ENCODE peak calls at places on chromosomes 5 and 9, in seven cellular contexts. One of them, this sample, is unnamed. For H3K4me1, the result is how much of the 10 kb centered on the place peaks cover.

GRCh38 chr5:18305288-18305899 is 671.1 kb downstream of the TAF11L14 start:
- DNase-seq in prostate gland: no peak
- DNase-seq in psoas muscle: no peak
- DNase-seq in tibial artery: no peak
- DNase-seq in A673: peak
- DNase-seq in ovary: no peak
- DNase-seq in body of pancreas: no peak
- DNase-seq in this sample: no peak

GRCh38 chr9:70587143-70587710 is 172.8 kb upstream of the KLF9 start:
- DNase-seq in A673: no peak
- DNase-seq in tibial artery: peak
- DNase-seq in prostate gland: no peak
- DNase-seq in ovary: no peak
- DNase-seq in body of pancreas: no peak
- DNase-seq in psoas muscle: no peak
- DNase-seq in this sample: no peak

GRCh38 chr5:147509041-147509709 is 693 bp downstream of the DPYSL3 start:
- DNase-seq in psoas muscle: peak
- DNase-seq in prostate gland: no peak
- DNase-seq in A673: no peak
- DNase-seq in tibial artery: peak
- DNase-seq in ovary: peak
- DNase-seq in body of pancreas: no peak
- DNase-seq in this sample: peak

GRCh38 chr5:94776167-94776566 is 157.7 kb downstream of the SLF1 start:
- DNase-seq in A673: peak
- DNase-seq in psoas muscle: no peak
- DNase-seq in tibial artery: no peak
- DNase-seq in body of pancreas: no peak
- DNase-seq in prostate gland: no peak
- DNase-seq in ovary: no peak
- DNase-seq in this sample: no peak

GRCh38 chr5:119274024-119274766 is 81.6 kb upstream of the TNFAIP8 start:
- DNase-seq in prostate gland: no peak
- DNase-seq in psoas muscle: no peak
- DNase-seq in tibial artery: no peak
- DNase-seq in A673: no peak
- DNase-seq in ovary: no peak
- DNase-seq in body of pancreas: peak
- DNase-seq in this sample: no peak

GRCh38 chr5:171387255-171387969 is at the start of gene NPM1:
- DNase-seq in psoas muscle: peak
- DNase-seq in ovary: peak
- DNase-seq in body of pancreas: peak
- DNase-seq in A673: peak
- DNase-seq in prostate gland: peak
- DNase-seq in tibial artery: peak
- DNase-seq in this sample: peak

GRCh38 chr9:135602789-135603481 is 36.4 kb downstream of the GLT6D1 start:
- DNase-seq in body of pancreas: peak
- DNase-seq in prostate gland: no peak
- DNase-seq in A673: peak
- DNase-seq in psoas muscle: peak
- DNase-seq in ovary: no peak
- DNase-seq in tibial artery: no peak
- DNase-seq in this sample: peak

GRCh38 chr9:114156311-114156657 is 947 bp downstream of the COL27A1 start:
- DNase-seq in body of pancreas: peak
- DNase-seq in prostate gland: no peak
- DNase-seq in psoas muscle: no peak
- DNase-seq in ovary: no peak
- DNase-seq in A673: no peak
- DNase-seq in tibial artery: peak
- DNase-seq in this sample: no peak

GRCh38 chr9:131972889-131973288 is 106.8 kb downstream of the MED27 start:
- DNase-seq in body of pancreas: no peak
- DNase-seq in A673: no peak
- DNase-seq in ovary: no peak
- DNase-seq in psoas muscle: no peak
- DNase-seq in prostate gland: no peak
- DNase-seq in tibial artery: no peak
- DNase-seq in this sample: no peak

GRCh38 chr5:93581738-93582414 is 857 bp upstream of the NR2F1-AS1 start:
- DNase-seq in ovary: no peak
- DNase-seq in tibial artery: no peak
- DNase-seq in psoas muscle: no peak
- DNase-seq in A673: peak
- DNase-seq in body of pancreas: no peak
- DNase-seq in prostate gland: no peak
- DNase-seq in this sample: no peak

GRCh38 chr9:129750010-129750409 is 2.8 kb downstream of the PTGES start:
- DNase-seq in A673: no peak
- DNase-seq in prostate gland: no peak
- DNase-seq in tibial artery: no peak
- DNase-seq in ovary: no peak
- DNase-seq in psoas muscle: no peak
- DNase-seq in body of pancreas: no peak
- DNase-seq in this sample: no peak

GRCh38 chr9:15231788-15232635 is 75.0 kb downstream of the TTC39B start:
- DNase-seq in ovary: no peak
- DNase-seq in A673: peak
- DNase-seq in tibial artery: no peak
- DNase-seq in body of pancreas: no peak
- DNase-seq in psoas muscle: no peak
- DNase-seq in prostate gland: no peak
- DNase-seq in this sample: no peak

GRCh38 chr5:57416246-57416996 is 66.2 kb downstream of the ACTBL2 start:
- DNase-seq in prostate gland: no peak
- DNase-seq in body of pancreas: no peak
- DNase-seq in psoas muscle: no peak
- DNase-seq in tibial artery: no peak
- DNase-seq in A673: peak
- DNase-seq in ovary: no peak
- DNase-seq in this sample: no peak

GRCh38 chr9:71909887-71910601 is 949 bp downstream of the ABHD17B start:
- DNase-seq in tibial artery: peak
- DNase-seq in A673: peak
- DNase-seq in prostate gland: peak
- DNase-seq in ovary: peak
- DNase-seq in psoas muscle: peak
- DNase-seq in body of pancreas: peak
- DNase-seq in this sample: peak

GRCh38 chr5:172312286-172312685 is 28.7 kb upstream of the UBTD2 start:
- DNase-seq in tibial artery: no peak
- DNase-seq in prostate gland: no peak
- DNase-seq in body of pancreas: no peak
- DNase-seq in psoas muscle: no peak
- DNase-seq in A673: no peak
- DNase-seq in ovary: no peak
- DNase-seq in this sample: no peak

GRCh38 chr9:111482656-111483418 is 1.3 kb downstream of the ECPAS start:
- DNase-seq in A673: peak
- DNase-seq in ovary: peak
- DNase-seq in body of pancreas: peak
- DNase-seq in psoas muscle: peak
- DNase-seq in tibial artery: peak
- DNase-seq in prostate gland: peak
- DNase-seq in this sample: peak

GRCh38 chr9:72041775-72042194 is 18.6 kb downstream of the C9orf57 start:
- DNase-seq in ovary: peak
- DNase-seq in tibial artery: peak
- DNase-seq in prostate gland: peak
- DNase-seq in psoas muscle: no peak
- DNase-seq in A673: peak
- DNase-seq in body of pancreas: peak
- DNase-seq in this sample: peak

GRCh38 chr5:41071975-41072374 is 833 bp upstream of the MROH2B start:
- DNase-seq in prostate gland: no peak
- DNase-seq in psoas muscle: no peak
- DNase-seq in ovary: no peak
- DNase-seq in body of pancreas: no peak
- DNase-seq in A673: no peak
- DNase-seq in tibial artery: no peak
- DNase-seq in this sample: no peak

GRCh38 chr9:79233542-79233941 is 338.2 kb upstream of the TLE4 start:
- DNase-seq in ovary: no peak
- DNase-seq in body of pancreas: peak
- DNase-seq in A673: peak
- DNase-seq in prostate gland: peak
- DNase-seq in psoas muscle: no peak
- DNase-seq in tibial artery: no peak
- DNase-seq in this sample: no peak
- TF ChIP-seq CTCF in ovary: no peak
- TF ChIP-seq CTCF in body of pancreas: no peak
- TF ChIP-seq CTCF in A673: peak
- TF ChIP-seq CTCF in prostate gland: no peak
- TF ChIP-seq CTCF in psoas muscle: peak
- TF ChIP-seq CTCF in tibial artery: no peak
- TF ChIP-seq CTCF in this sample: peak

GRCh38 chr5:149383399-149383798 is 4.3 kb upstream of the IL17B start:
- DNase-seq in tibial artery: peak
- DNase-seq in A673: no peak
- DNase-seq in ovary: peak
- DNase-seq in psoas muscle: no peak
- DNase-seq in prostate gland: no peak
- DNase-seq in body of pancreas: no peak
- DNase-seq in this sample: peak
- H3K4me1 ChIP-seq in tibial artery: under half
- H3K4me1 ChIP-seq in A673: under half
- H3K4me1 ChIP-seq in ovary: under half
- H3K4me1 ChIP-seq in psoas muscle: under half
- H3K4me1 ChIP-seq in prostate gland: under half
- H3K4me1 ChIP-seq in body of pancreas: under half
- H3K4me1 ChIP-seq in this sample: half or more

DNA sequence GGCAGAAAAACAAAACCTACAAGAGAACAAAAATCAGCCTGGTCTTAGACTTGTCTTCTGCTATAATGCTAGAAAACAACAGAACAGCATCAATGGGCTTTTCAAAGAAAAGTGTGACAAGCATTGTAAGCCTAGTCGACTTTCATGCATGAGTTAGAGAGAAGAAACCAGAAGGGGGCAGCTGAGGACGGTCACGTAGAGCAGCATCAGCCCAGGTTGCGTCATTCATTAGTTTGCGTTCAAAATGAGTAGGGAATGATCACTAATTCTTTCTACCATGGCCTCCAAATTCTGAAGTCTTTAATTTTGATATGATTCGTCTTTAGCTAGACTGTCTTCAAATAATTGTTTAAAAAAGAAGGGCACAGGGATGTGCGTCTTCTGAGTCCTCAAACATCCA is 4.7 kb upstream of the ISCA1 start:
- DNase-seq in tibial artery: no peak
- DNase-seq in body of pancreas: no peak
- DNase-seq in A673: peak
- DNase-seq in psoas muscle: no peak
- DNase-seq in ovary: no peak
- DNase-seq in prostate gland: no peak
- DNase-seq in this sample: no peak
- TF ChIP-seq CTCF in tibial artery: no peak
- TF ChIP-seq CTCF in body of pancreas: no peak
- TF ChIP-seq CTCF in A673: peak
- TF ChIP-seq CTCF in psoas muscle: no peak
- TF ChIP-seq CTCF in ovary: no peak
- TF ChIP-seq CTCF in prostate gland: no peak
- TF ChIP-seq CTCF in this sample: peak

DNA sequence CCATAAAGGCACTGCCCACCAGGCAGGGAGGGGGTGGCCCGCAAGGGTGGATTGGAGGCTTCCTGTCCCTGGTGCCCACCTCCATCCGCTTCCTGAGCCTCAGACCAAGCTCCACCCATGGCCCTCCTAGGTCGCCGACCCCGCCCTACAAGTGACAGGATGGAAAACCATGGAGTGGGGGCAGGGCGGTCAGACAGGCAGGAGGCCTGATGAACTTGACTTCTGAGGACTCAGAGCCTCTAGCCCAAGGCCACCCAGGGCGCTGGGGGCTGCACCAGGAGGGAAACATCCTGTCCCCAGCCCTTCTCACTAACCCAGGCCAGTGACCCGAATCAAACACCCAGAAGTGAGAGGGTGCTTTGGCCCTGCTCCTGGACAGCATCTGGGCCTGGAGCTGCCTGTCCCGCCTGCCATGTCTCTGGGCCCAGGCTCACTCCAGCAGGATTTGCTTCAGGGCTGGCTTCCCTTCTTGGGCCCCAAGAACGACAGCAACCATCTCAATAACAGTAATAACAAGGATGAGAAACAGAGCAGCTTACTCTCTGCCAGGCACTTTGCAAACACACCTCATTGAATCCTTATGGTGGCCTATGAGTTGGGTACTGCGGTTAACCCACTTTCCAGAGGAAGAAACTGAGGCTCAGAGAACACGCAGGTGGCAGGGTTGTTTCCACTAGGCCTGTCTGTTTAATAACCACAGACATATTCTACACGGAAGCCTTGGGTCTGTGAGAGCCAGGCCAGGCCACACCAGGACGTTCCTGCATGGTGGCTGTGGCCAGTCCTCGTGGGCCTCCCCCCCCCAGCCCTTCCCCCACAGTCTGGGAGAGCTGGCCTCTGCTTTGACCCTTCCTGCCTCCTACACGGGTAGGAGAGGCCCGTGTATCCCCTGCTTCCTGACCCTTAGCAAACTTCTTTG is 4.4 kb upstream of the ST6GALNAC6 start:
- DNase-seq in prostate gland: no peak
- DNase-seq in body of pancreas: peak
- DNase-seq in ovary: peak
- DNase-seq in tibial artery: peak
- DNase-seq in psoas muscle: peak
- DNase-seq in A673: no peak
- DNase-seq in this sample: peak
- H3K4me1 ChIP-seq in prostate gland: under half
- H3K4me1 ChIP-seq in body of pancreas: half or more
- H3K4me1 ChIP-seq in ovary: under half
- H3K4me1 ChIP-seq in tibial artery: under half
- H3K4me1 ChIP-seq in psoas muscle: under half
- H3K4me1 ChIP-seq in A673: under half
- H3K4me1 ChIP-seq in this sample: half or more